ENCODE peak calls at places on chromosome 6, in ten cellular contexts. Y, P, C, L, I, V, R, E, Q and H are unnamed samples.

GRCh38 chr6:35735452-35735851 is 1.4 kb upstream of the ARMC12 start:
- DNase-seq in Y (no peak), P (no peak), C (no peak), L (no peak), I (no peak), V (no peak), R (no peak), E (no peak), Q (no peak), H (no peak)

GRCh38 chr6:32639440-32640394 is 2.5 kb downstream of the HLA-DQA1 start:
- DNase-seq in Y (no peak), P (no peak), C (no peak), L (no peak), I (no peak), V (no peak), R (no peak), E (no peak), Q (no peak), H (no peak)

GRCh38 chr6:3929281-3929798 is 80.2 kb downstream of the FAM50B start:
- DNase-seq in Y (no peak), P (peak; percentile 26), C (no peak), L (no peak), I (no peak), V (no peak), R (no peak), E (no peak), Q (no peak), H (no peak)

GRCh38 chr6:46393940-46394337 is 97.3 kb downstream of the RCAN2 start:
- DNase-seq in Y (no peak), P (no peak), C (no peak), L (no peak), I (no peak), V (no peak), R (no peak), E (no peak), Q (no peak), H (no peak)

GRCh38 chr6:88982720-88983119 is 19.3 kb upstream of the RNGTT start:
- DNase-seq in Y (no peak), P (peak; percentile 75), C (no peak), L (peak; percentile 48), I (no peak), V (peak; percentile 70), R (no peak), E (peak; percentile 48), Q (peak; percentile 81), H (peak; percentile 75)

GRCh38 chr6:136753624-136754023 is 38.7 kb downstream of the MAP3K5 start:
- DNase-seq in Y (peak; percentile 52), P (no peak), C (no peak), L (no peak), I (no peak), V (no peak), R (no peak), E (no peak), Q (no peak), H (no peak)

GRCh38 chr6:9487128-9487527 is 927.7 kb downstream of the TFAP2A start:
- DNase-seq in Y (no peak), P (no peak), C (no peak), L (no peak), I (no peak), V (no peak), R (no peak), E (no peak), Q (no peak), H (no peak)

GRCh38 chr6:155314773-155315515 is 660 bp upstream of the TFB1M start:
- DNase-seq in Y (peak; percentile 61), P (peak; percentile 57), C (no peak), L (no peak), I (no peak), V (peak; percentile 89), R (no peak), E (peak; percentile 65), Q (peak; percentile 91), H (no peak)

GRCh38 chr6:116695398-116695797 is 14.4 kb downstream of the KPNA5 start:
- DNase-seq in Y (no peak), P (no peak), C (no peak), L (no peak), I (no peak), V (no peak), R (no peak), E (no peak), Q (no peak), H (no peak)

GRCh38 chr6:42359021-42359420 is 92.7 kb downstream of the TRERF1 start:
- DNase-seq in Y (no peak), P (no peak), C (no peak), L (no peak), I (no peak), V (no peak), R (no peak), E (no peak), Q (no peak), H (no peak)

GRCh38 chr6:44411141-44411540 is 23.6 kb downstream of the CDC5L start:
- DNase-seq in Y (no peak), P (no peak), C (no peak), L (no peak), I (no peak), V (peak; percentile 57), R (no peak), E (no peak), Q (no peak), H (no peak)

GRCh38 chr6:148878683-148879082 is 131.9 kb downstream of the UST start:
- DNase-seq in Y (no peak), P (no peak), C (no peak), L (no peak), I (no peak), V (no peak), R (no peak), E (no peak), Q (no peak), H (no peak)

GRCh38 chr6:169046483-169047192 is 207.0 kb downstream of the THBS2 start:
- DNase-seq in Y (no peak), P (no peak), C (no peak), L (no peak), I (no peak), V (no peak), R (no peak), E (no peak), Q (no peak), H (no peak)

GRCh38 chr6:33746651-33747100 is at the start of gene IP6K3:
- DNase-seq in Y (no peak), P (no peak), C (no peak), L (no peak), I (no peak), V (no peak), R (peak; percentile 34), E (no peak), Q (no peak), H (peak; percentile 59)

GRCh38 chr6:30915591-30915946 is 1.5 kb downstream of the VARS2 start:
- DNase-seq in Y (no peak), P (peak; percentile 39), C (peak; percentile 18), L (peak; percentile 85), I (peak; percentile 45), V (peak; percentile 75), R (peak; percentile 54), E (peak; percentile 76), Q (peak; percentile 4), H (peak; percentile 92)

GRCh38 chr6:131225959-131226358 is 90.7 kb downstream of the AKAP7 start:
- DNase-seq in Y (no peak), P (no peak), C (no peak), L (no peak), I (no peak), V (no peak), R (no peak), E (no peak), Q (no peak), H (no peak)

GRCh38 chr6:159640722-159641482 is 52.1 kb downstream of the SOD2 start:
- DNase-seq in Y (no peak), P (no peak), C (no peak), L (no peak), I (no peak), V (no peak), R (no peak), E (no peak), Q (no peak), H (no peak)

GRCh38 chr6:111200823-111201134 is 113.5 kb downstream of the SLC16A10 start:
- DNase-seq in Y (no peak), P (no peak), C (no peak), L (no peak), I (no peak), V (no peak), R (no peak), E (no peak), Q (no peak), H (peak; percentile 4)

GRCh38 chr6:136695410-136695809 is 96.9 kb downstream of the MAP3K5 start:
- DNase-seq in Y (no peak), P (no peak), C (no peak), L (no peak), I (no peak), V (no peak), R (no peak), E (no peak), Q (no peak), H (no peak)

GRCh38 chr6:57021086-57021720 is 25.3 kb upstream of the KIAA1586 start:
- DNase-seq in Y (no peak), P (no peak), C (no peak), L (peak; percentile 68), I (no peak), V (peak; percentile 54), R (no peak), E (peak; percentile 55), Q (peak; percentile 31), H (peak; percentile 52)